ENCODE peak calls at places on chromosomes 3 and 15, in eight cellular contexts. Q, U, R, K, D, M, I and X are unnamed samples.

GRCh38 chr3:33758874-33759273 is 39.6 kb upstream of the PDCD6IP start:
- DNase-seq in Q (no peak), U (no peak), R (no peak), K (no peak), D (no peak), M (no peak), I (no peak), X (no peak)

GRCh38 chr3:136750922-136751258 is 1.3 kb downstream of the STAG1 start:
- DNase-seq in Q (no peak), U (no peak), R (no peak), K (no peak), D (no peak), M (no peak), I (no peak), X (no peak)

GRCh38 chr15:41801850-41802455 is 25.9 kb upstream of the JMJD7 start:
- DNase-seq in Q (no peak), U (no peak), R (no peak), K (no peak), D (no peak), M (no peak), I (no peak), X (no peak)

GRCh38 chr15:78712797-78713515 is 71.9 kb upstream of the CHRNB4 start:
- DNase-seq in Q (no peak), U (no peak), R (no peak), K (no peak), D (no peak), M (no peak), I (no peak), X (no peak)

GRCh38 chr3:184717608-184717995 is 5.7 kb upstream of the MAGEF1 start:
- DNase-seq in Q (no peak), U (no peak), R (no peak), K (no peak), D (no peak), M (no peak), I (no peak), X (no peak)

GRCh38 chr3:129560269-129560787 is 17.4 kb downstream of the H1-8 start:
- DNase-seq in Q (no peak), U (no peak), R (peak), K (no peak), D (no peak), M (no peak), I (no peak), X (no peak)

GRCh38 chr3:13262493-13263211 is 157.5 kb downstream of the NUP210 start:
- DNase-seq in Q (no peak), U (no peak), R (no peak), K (no peak), D (no peak), M (no peak), I (peak), X (no peak)

GRCh38 chr15:25134546-25134945 is 179.8 kb downstream of the SNRPN start:
- DNase-seq in Q (no peak), U (no peak), R (no peak), K (no peak), D (no peak), M (no peak), I (peak), X (no peak)

DNA sequence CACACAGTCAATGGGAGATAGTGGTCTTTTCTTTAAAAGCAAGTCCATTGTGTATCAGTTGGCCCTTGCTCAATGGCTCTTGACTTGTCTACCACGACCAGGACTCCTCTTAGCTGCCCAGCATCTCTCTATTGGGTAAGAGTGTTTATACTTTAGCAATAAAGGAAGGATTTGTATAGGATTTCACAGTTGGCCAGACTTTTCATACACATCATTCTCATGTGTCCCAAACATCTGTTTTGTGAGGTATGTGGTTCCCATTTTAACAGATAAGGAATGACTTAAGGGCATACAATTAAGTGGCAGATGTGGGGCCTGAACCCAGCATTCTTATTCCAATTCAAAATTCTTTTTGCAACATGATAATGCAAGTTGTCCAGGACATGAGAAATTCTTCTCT is 191.5 kb downstream of the CHST2 start:
- DNase-seq in Q (no peak), U (no peak), R (no peak), K (no peak), D (no peak), M (no peak), I (no peak), X (no peak)
- TF ChIP-seq POLR2AphosphoS5 in Q (no peak), U (no peak), R (no peak), K (no peak), D (no peak), M (no peak), I (no peak), X (no peak)

GRCh38 chr15:31236184-31237041 is 90.2 kb upstream of the KLF13 start:
- DNase-seq in Q (no peak), U (no peak), R (peak), K (peak), D (peak), M (peak), I (peak), X (no peak)
- H3K4me3 ChIP-seq in Q (no peak), U (no peak), R (no peak), K (no peak), D (no peak), M (no peak), I (peak), X (peak)

DNA sequence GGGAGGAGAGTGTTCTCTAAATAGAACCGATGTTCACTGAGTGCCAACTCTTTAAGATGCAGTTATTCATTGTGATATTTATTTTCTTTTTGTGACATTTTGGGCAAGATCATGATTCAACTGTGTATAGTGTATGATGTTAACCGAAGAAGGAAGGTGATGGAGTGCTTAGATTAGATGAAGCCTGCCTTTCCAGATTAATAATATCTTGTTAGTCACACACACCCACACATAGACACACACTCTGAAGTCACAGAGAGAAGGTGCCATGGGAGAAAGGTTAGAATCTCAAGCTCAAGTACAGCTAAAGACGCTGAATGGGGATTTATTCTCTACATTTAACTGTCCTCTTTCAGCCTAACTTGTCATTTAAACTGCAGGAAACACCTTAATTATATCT is 77.0 kb downstream of the SLC9A9 start:
- DNase-seq in Q (no peak), U (no peak), R (no peak), K (no peak), D (no peak), M (no peak), I (no peak), X (no peak)
- TF ChIP-seq CTCF in Q (no peak), U (no peak), R (no peak), K (no peak), D (no peak), M (no peak), I (no peak), X (no peak)

GRCh38 chr3:159877924-159878323 is 110.7 kb upstream of the IL12A start:
- DNase-seq in Q (no peak), U (no peak), R (no peak), K (no peak), D (no peak), M (no peak), I (no peak), X (no peak)
- TF ChIP-seq POLR2AphosphoS5 in Q (no peak), U (no peak), R (no peak), K (no peak), D (no peak), M (no peak), I (no peak), X (no peak)

GRCh38 chr3:126848991-126849390 is 133.9 kb upstream of the PLXNA1 start:
- DNase-seq in Q (no peak), U (no peak), R (peak), K (peak), D (no peak), M (no peak), I (no peak), X (peak)

GRCh38 chr3:126851934-126852333 is 131.0 kb upstream of the PLXNA1 start:
- DNase-seq in Q (no peak), U (no peak), R (no peak), K (peak), D (no peak), M (no peak), I (peak), X (no peak)

GRCh38 chr3:126851382-126851781 is 131.5 kb upstream of the PLXNA1 start:
- DNase-seq in Q (no peak), U (no peak), R (no peak), K (peak), D (no peak), M (no peak), I (peak), X (no peak)

GRCh38 chr3:126849768-126850167 is 133.1 kb upstream of the PLXNA1 start:
- DNase-seq in Q (no peak), U (no peak), R (peak), K (peak), D (no peak), M (no peak), I (no peak), X (peak)

GRCh38 chr3:126850370-126851085 is 132.4 kb upstream of the PLXNA1 start:
- DNase-seq in Q (peak), U (no peak), R (peak), K (peak), D (no peak), M (peak), I (peak), X (peak)
- H3K4me3 ChIP-seq in Q (no peak), U (no peak), R (no peak), K (no peak), D (no peak), M (no peak), I (no peak), X (no peak)

GRCh38 chr3:126837773-126838172 is 133.7 kb downstream of the CHCHD6 start:
- DNase-seq in Q (no peak), U (no peak), R (no peak), K (peak), D (no peak), M (no peak), I (no peak), X (peak)

GRCh38 chr3:126836220-126836860 is 132.3 kb downstream of the CHCHD6 start:
- DNase-seq in Q (no peak), U (no peak), R (no peak), K (peak), D (no peak), M (no peak), I (no peak), X (no peak)

GRCh38 chr3:126832933-126833332 is 128.9 kb downstream of the CHCHD6 start:
- DNase-seq in Q (no peak), U (no peak), R (no peak), K (no peak), D (no peak), M (no peak), I (no peak), X (no peak)

GRCh38 chr3:126834596-126835471 is 130.8 kb downstream of the CHCHD6 start:
- DNase-seq in Q (no peak), U (no peak), R (no peak), K (peak), D (no peak), M (peak), I (no peak), X (no peak)

GRCh38 chr3:126835472-126836219 is 131.6 kb downstream of the CHCHD6 start:
- DNase-seq in Q (no peak), U (no peak), R (no peak), K (peak), D (peak), M (no peak), I (no peak), X (no peak)
- TF ChIP-seq CTCF in Q (no peak), U (no peak), R (no peak), K (no peak), D (peak), M (no peak), I (no peak), X (no peak)

DNA sequence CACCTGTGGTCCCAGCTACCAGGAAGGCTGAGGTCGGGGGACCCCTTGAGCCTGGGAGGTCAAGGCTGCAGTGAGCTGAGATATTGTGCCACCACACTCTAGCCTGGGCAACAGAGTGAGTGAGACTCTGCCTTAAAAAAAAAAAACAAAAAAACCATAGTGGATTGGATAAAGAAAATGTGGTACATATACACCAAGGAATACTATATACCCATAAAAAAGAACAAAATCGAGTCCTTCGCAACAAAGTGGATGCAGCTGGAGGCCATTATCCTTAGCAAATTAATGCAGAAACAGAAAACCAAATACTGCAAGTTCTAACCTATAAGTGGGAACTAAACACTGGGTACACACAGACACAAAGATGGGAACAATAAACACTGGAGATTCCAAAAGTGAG is 20.6 kb upstream of the ARF4 start:
- DNase-seq in Q (no peak), U (no peak), R (no peak), K (no peak), D (no peak), M (no peak), I (no peak), X (no peak)
- TF ChIP-seq POLR2AphosphoS5 in Q (no peak), U (no peak), R (no peak), K (no peak), D (no peak), M (no peak), I (no peak), X (no peak)

DNA sequence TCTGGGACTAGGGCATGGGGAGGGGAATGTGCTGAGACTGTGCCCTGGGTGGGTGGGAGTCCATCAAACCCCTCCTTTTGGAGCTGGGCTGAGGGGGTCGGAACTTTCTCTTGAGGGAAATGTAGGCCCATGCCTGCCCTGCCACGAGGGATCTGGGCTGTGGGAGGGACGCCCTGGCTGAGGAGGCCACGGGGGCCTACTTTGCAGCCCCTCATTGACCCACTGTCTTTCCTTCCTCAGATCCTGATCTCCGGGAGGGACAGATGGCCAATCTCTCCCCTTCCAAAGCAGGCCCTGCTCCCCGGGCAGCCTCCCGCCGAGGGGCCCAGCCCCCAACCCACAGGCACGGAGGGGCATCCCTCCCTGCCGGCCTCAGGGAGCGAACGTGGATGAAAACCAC is 25.3 kb downstream of the LOXL1 start:
- DNase-seq in Q (no peak), U (no peak), R (peak), K (no peak), D (no peak), M (no peak), I (no peak), X (no peak)
- H3K4me3 ChIP-seq in Q (no peak), U (no peak), R (no peak), K (no peak), D (no peak), M (no peak), I (no peak), X (no peak)

GRCh38 chr15:62849316-62850129 is 193.0 kb upstream of the TPM1 start:
- DNase-seq in Q (no peak), U (no peak), R (no peak), K (no peak), D (no peak), M (no peak), I (no peak), X (no peak)

GRCh38 chr15:62850318-62850717 is 192.2 kb upstream of the TPM1 start:
- DNase-seq in Q (no peak), U (no peak), R (no peak), K (no peak), D (no peak), M (no peak), I (no peak), X (no peak)

GRCh38 chr15:62847900-62848489 is 194.6 kb upstream of the TPM1 start:
- DNase-seq in Q (peak), U (peak), R (no peak), K (peak), D (no peak), M (peak), I (peak), X (peak)

GRCh38 chr15:62846805-62847481 is 195.6 kb upstream of the TPM1 start:
- DNase-seq in Q (no peak), U (no peak), R (no peak), K (peak), D (no peak), M (no peak), I (no peak), X (no peak)

GRCh38 chr15:62848631-62849050 is 193.9 kb upstream of the TPM1 start:
- DNase-seq in Q (no peak), U (no peak), R (no peak), K (peak), D (no peak), M (no peak), I (peak), X (no peak)
- TF ChIP-seq CTCF in Q (no peak), U (no peak), R (no peak), K (no peak), D (peak), M (no peak), I (peak), X (no peak)

DNA sequence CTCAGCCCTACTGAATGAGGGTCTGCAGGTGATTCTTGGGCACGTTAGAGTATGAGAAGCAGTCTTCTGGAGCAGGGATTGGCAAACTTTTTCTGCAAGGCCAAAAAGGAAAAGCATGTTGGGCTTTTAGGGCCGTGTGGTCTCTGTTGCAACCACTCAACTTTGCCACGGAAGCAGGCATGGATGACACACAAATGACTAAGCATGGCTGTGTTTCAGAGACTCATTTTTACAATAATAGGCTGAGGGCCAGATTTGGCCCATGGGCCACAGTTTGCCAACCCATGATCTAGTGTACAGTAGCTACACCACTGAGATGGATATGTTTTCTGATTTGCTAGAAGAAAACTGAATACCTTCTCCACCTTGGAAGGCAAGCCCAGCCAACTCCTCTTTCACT is 66.1 kb upstream of the PRICKLE2 start:
- DNase-seq in Q (no peak), U (peak), R (no peak), K (peak), D (no peak), M (no peak), I (no peak), X (peak)
- TF ChIP-seq POLR2AphosphoS5 in Q (no peak), U (no peak), R (no peak), K (peak), D (no peak), M (peak), I (no peak), X (no peak)